ENCODE peak calls at places on chromosomes 6 and 20, in eight cellular contexts. One of them, this sample, is unnamed.

GRCh38 chr20:58695084-58695722 is 2.6 kb downstream of the NPEPL1 start:
- DNase-seq in H1: no peak
- DNase-seq in body of pancreas: no peak
- DNase-seq in heart left ventricle: no peak
- DNase-seq in neural progenitor cell: peak
- DNase-seq in breast epithelium: no peak
- DNase-seq in cardiac muscle cell: peak
- DNase-seq in fibroblast of mammary gland: no peak
- DNase-seq in this sample: no peak

GRCh38 chr20:63178889-63179751 is 36.8 kb downstream of the YTHDF1 start:
- DNase-seq in fibroblast of mammary gland: no peak
- DNase-seq in body of pancreas: peak
- DNase-seq in cardiac muscle cell: peak
- DNase-seq in heart left ventricle: peak
- DNase-seq in H1: no peak
- DNase-seq in neural progenitor cell: peak
- DNase-seq in breast epithelium: no peak
- DNase-seq in this sample: no peak

GRCh38 chr6:161169690-161170089 is 104.2 kb downstream of the AGPAT4 start:
- DNase-seq in fibroblast of mammary gland: peak
- DNase-seq in heart left ventricle: no peak
- DNase-seq in body of pancreas: peak
- DNase-seq in neural progenitor cell: no peak
- DNase-seq in breast epithelium: no peak
- DNase-seq in H1: no peak
- DNase-seq in cardiac muscle cell: no peak
- DNase-seq in this sample: peak

GRCh38 chr20:44200983-44201382 is 9.6 kb downstream of the OSER1 start:
- DNase-seq in breast epithelium: no peak
- DNase-seq in cardiac muscle cell: no peak
- DNase-seq in body of pancreas: no peak
- DNase-seq in heart left ventricle: no peak
- DNase-seq in H1: no peak
- DNase-seq in neural progenitor cell: no peak
- DNase-seq in fibroblast of mammary gland: no peak
- DNase-seq in this sample: no peak

GRCh38 chr6:118719351-118720124 is 68.1 kb upstream of the CEP85L start:
- DNase-seq in heart left ventricle: no peak
- DNase-seq in H1: no peak
- DNase-seq in neural progenitor cell: no peak
- DNase-seq in cardiac muscle cell: no peak
- DNase-seq in fibroblast of mammary gland: no peak
- DNase-seq in body of pancreas: no peak
- DNase-seq in breast epithelium: no peak
- DNase-seq in this sample: no peak

GRCh38 chr6:81145506-81145905 is 607.0 kb downstream of the TENT5A start:
- DNase-seq in fibroblast of mammary gland: peak
- DNase-seq in heart left ventricle: no peak
- DNase-seq in body of pancreas: no peak
- DNase-seq in cardiac muscle cell: no peak
- DNase-seq in H1: no peak
- DNase-seq in breast epithelium: no peak
- DNase-seq in neural progenitor cell: no peak
- DNase-seq in this sample: no peak

GRCh38 chr6:43248107-43248506 is 4.8 kb downstream of the TTBK1 start:
- DNase-seq in cardiac muscle cell: no peak
- DNase-seq in breast epithelium: no peak
- DNase-seq in H1: no peak
- DNase-seq in body of pancreas: no peak
- DNase-seq in neural progenitor cell: no peak
- DNase-seq in heart left ventricle: no peak
- DNase-seq in fibroblast of mammary gland: no peak
- DNase-seq in this sample: no peak

GRCh38 chr6:25042984-25043725 is 107.4 kb upstream of the RIPOR2 start:
- DNase-seq in heart left ventricle: no peak
- DNase-seq in cardiac muscle cell: no peak
- DNase-seq in breast epithelium: no peak
- DNase-seq in neural progenitor cell: no peak
- DNase-seq in H1: no peak
- DNase-seq in fibroblast of mammary gland: no peak
- DNase-seq in body of pancreas: no peak
- DNase-seq in this sample: no peak

GRCh38 chr6:132814716-132815570 is 574 bp downstream of the RPS12 start:
- DNase-seq in H1: no peak
- DNase-seq in heart left ventricle: no peak
- DNase-seq in body of pancreas: no peak
- DNase-seq in cardiac muscle cell: no peak
- DNase-seq in breast epithelium: no peak
- DNase-seq in neural progenitor cell: no peak
- DNase-seq in fibroblast of mammary gland: no peak
- DNase-seq in this sample: no peak

GRCh38 chr6:132818404-132819359 is 4.3 kb downstream of the RPS12 start:
- DNase-seq in cardiac muscle cell: no peak
- DNase-seq in neural progenitor cell: no peak
- DNase-seq in heart left ventricle: no peak
- DNase-seq in fibroblast of mammary gland: peak
- DNase-seq in body of pancreas: no peak
- DNase-seq in breast epithelium: no peak
- DNase-seq in H1: no peak
- DNase-seq in this sample: no peak

GRCh38 chr6:132817554-132818403 is 3.4 kb downstream of the RPS12 start:
- DNase-seq in body of pancreas: no peak
- DNase-seq in heart left ventricle: no peak
- DNase-seq in fibroblast of mammary gland: no peak
- DNase-seq in cardiac muscle cell: no peak
- DNase-seq in breast epithelium: no peak
- DNase-seq in neural progenitor cell: no peak
- DNase-seq in H1: no peak
- DNase-seq in this sample: no peak

GRCh38 chr6:132819405-132820145 is 5.2 kb downstream of the RPS12 start:
- DNase-seq in heart left ventricle: no peak
- DNase-seq in neural progenitor cell: no peak
- DNase-seq in breast epithelium: no peak
- DNase-seq in body of pancreas: no peak
- DNase-seq in H1: no peak
- DNase-seq in fibroblast of mammary gland: peak
- DNase-seq in cardiac muscle cell: no peak
- DNase-seq in this sample: no peak

GRCh38 chr6:132816665-132817064 is 2.3 kb downstream of the RPS12 start:
- DNase-seq in H1: no peak
- DNase-seq in fibroblast of mammary gland: no peak
- DNase-seq in heart left ventricle: no peak
- DNase-seq in breast epithelium: no peak
- DNase-seq in neural progenitor cell: no peak
- DNase-seq in body of pancreas: no peak
- DNase-seq in cardiac muscle cell: no peak
- DNase-seq in this sample: no peak
- TF ChIP-seq CTCF in H1: no peak
- TF ChIP-seq CTCF in fibroblast of mammary gland: no peak
- TF ChIP-seq CTCF in heart left ventricle: no peak
- TF ChIP-seq CTCF in breast epithelium: no peak
- TF ChIP-seq CTCF in neural progenitor cell: no peak
- TF ChIP-seq CTCF in body of pancreas: no peak
- TF ChIP-seq CTCF in cardiac muscle cell: no peak
- TF ChIP-seq CTCF in this sample: no peak

GRCh38 chr6:159170333-159170672 is 1.1 kb downstream of the FNDC1 start:
- DNase-seq in neural progenitor cell: no peak
- DNase-seq in H1: no peak
- DNase-seq in cardiac muscle cell: no peak
- DNase-seq in heart left ventricle: no peak
- DNase-seq in breast epithelium: no peak
- DNase-seq in body of pancreas: no peak
- DNase-seq in fibroblast of mammary gland: no peak
- DNase-seq in this sample: no peak

GRCh38 chr6:159178847-159179246 is 9.6 kb downstream of the FNDC1 start:
- DNase-seq in cardiac muscle cell: no peak
- DNase-seq in breast epithelium: no peak
- DNase-seq in fibroblast of mammary gland: no peak
- DNase-seq in body of pancreas: no peak
- DNase-seq in heart left ventricle: no peak
- DNase-seq in H1: no peak
- DNase-seq in neural progenitor cell: no peak
- DNase-seq in this sample: no peak

GRCh38 chr6:159170999-159171712 is 2.0 kb downstream of the FNDC1 start:
- DNase-seq in breast epithelium: no peak
- DNase-seq in heart left ventricle: peak
- DNase-seq in H1: no peak
- DNase-seq in body of pancreas: no peak
- DNase-seq in neural progenitor cell: peak
- DNase-seq in fibroblast of mammary gland: peak
- DNase-seq in cardiac muscle cell: peak
- DNase-seq in this sample: no peak

GRCh38 chr6:159172066-159172465 is 2.9 kb downstream of the FNDC1 start:
- DNase-seq in body of pancreas: no peak
- DNase-seq in H1: no peak
- DNase-seq in cardiac muscle cell: no peak
- DNase-seq in breast epithelium: no peak
- DNase-seq in heart left ventricle: no peak
- DNase-seq in fibroblast of mammary gland: peak
- DNase-seq in neural progenitor cell: no peak
- DNase-seq in this sample: no peak

GRCh38 chr6:159174263-159174974 is 5.2 kb downstream of the FNDC1 start:
- DNase-seq in cardiac muscle cell: peak
- DNase-seq in body of pancreas: peak
- DNase-seq in fibroblast of mammary gland: peak
- DNase-seq in H1: no peak
- DNase-seq in neural progenitor cell: peak
- DNase-seq in breast epithelium: peak
- DNase-seq in heart left ventricle: peak
- DNase-seq in this sample: no peak
- H3K4me3 ChIP-seq in cardiac muscle cell: no peak
- H3K4me3 ChIP-seq in body of pancreas: no peak
- H3K4me3 ChIP-seq in fibroblast of mammary gland: no peak
- H3K4me3 ChIP-seq in H1: peak
- H3K4me3 ChIP-seq in neural progenitor cell: peak
- H3K4me3 ChIP-seq in breast epithelium: no peak
- H3K4me3 ChIP-seq in heart left ventricle: peak
- H3K4me3 ChIP-seq in this sample: no peak

GRCh38 chr6:33702345-33702977 is 9.0 kb downstream of the UQCC2 start:
- DNase-seq in breast epithelium: no peak
- DNase-seq in cardiac muscle cell: peak
- DNase-seq in H1: no peak
- DNase-seq in body of pancreas: peak
- DNase-seq in fibroblast of mammary gland: peak
- DNase-seq in neural progenitor cell: peak
- DNase-seq in heart left ventricle: no peak
- DNase-seq in this sample: peak

GRCh38 chr6:33698494-33698893 is 13.0 kb downstream of the UQCC2 start:
- DNase-seq in neural progenitor cell: no peak
- DNase-seq in cardiac muscle cell: no peak
- DNase-seq in breast epithelium: no peak
- DNase-seq in fibroblast of mammary gland: no peak
- DNase-seq in H1: no peak
- DNase-seq in body of pancreas: no peak
- DNase-seq in heart left ventricle: no peak
- DNase-seq in this sample: no peak

GRCh38 chr6:33699131-33699530 is 12.4 kb downstream of the UQCC2 start:
- DNase-seq in neural progenitor cell: no peak
- DNase-seq in heart left ventricle: no peak
- DNase-seq in body of pancreas: no peak
- DNase-seq in cardiac muscle cell: no peak
- DNase-seq in H1: no peak
- DNase-seq in breast epithelium: no peak
- DNase-seq in fibroblast of mammary gland: no peak
- DNase-seq in this sample: no peak

GRCh38 chr6:33699739-33700138 is 11.8 kb downstream of the UQCC2 start:
- DNase-seq in heart left ventricle: no peak
- DNase-seq in cardiac muscle cell: no peak
- DNase-seq in fibroblast of mammary gland: no peak
- DNase-seq in breast epithelium: no peak
- DNase-seq in body of pancreas: no peak
- DNase-seq in neural progenitor cell: no peak
- DNase-seq in H1: no peak
- DNase-seq in this sample: no peak

DNA sequence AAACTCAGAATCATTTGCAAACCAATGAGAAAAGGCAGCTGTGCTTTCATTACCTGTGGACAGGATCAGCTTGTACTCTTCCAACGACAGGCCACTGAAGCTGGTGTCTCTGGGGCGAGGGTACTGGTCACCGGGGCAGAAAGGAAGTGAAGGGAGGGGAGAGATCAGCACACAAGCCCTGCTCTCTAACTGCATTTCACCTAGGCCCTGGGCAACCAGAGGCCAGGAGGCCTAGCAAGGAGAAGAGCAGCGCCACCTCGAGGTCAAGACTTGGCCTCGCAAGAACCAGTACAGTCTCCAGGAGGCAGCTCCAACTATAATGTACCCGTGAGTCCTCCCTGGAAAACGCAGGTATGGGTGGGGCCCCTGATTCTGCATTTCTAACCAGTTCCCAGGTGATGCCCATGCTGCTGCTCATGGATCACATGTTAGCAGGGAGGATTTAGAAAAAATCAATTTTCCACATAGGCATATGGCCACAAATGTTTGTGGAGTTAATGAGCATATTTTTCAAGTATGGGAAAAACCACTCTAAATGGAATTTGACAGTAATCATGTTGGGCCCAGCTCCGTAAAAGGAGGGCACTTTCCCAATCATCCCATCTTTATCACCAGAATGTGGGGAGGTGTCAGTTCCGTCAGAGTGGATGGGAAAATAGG is 11.0 kb downstream of the UQCC2 start:
- DNase-seq in breast epithelium: no peak
- DNase-seq in fibroblast of mammary gland: peak
- DNase-seq in cardiac muscle cell: peak
- DNase-seq in neural progenitor cell: peak
- DNase-seq in H1: peak
- DNase-seq in body of pancreas: peak
- DNase-seq in heart left ventricle: peak
- DNase-seq in this sample: no peak
- TF ChIP-seq CTCF in breast epithelium: peak
- TF ChIP-seq CTCF in fibroblast of mammary gland: peak
- TF ChIP-seq CTCF in cardiac muscle cell: peak
- TF ChIP-seq CTCF in neural progenitor cell: peak
- TF ChIP-seq CTCF in H1: peak
- TF ChIP-seq CTCF in body of pancreas: peak
- TF ChIP-seq CTCF in heart left ventricle: peak
- TF ChIP-seq CTCF in this sample: peak

GRCh38 chr6:134517863-134518262 is 200.0 kb upstream of the SGK1 start:
- DNase-seq in breast epithelium: no peak
- DNase-seq in cardiac muscle cell: no peak
- DNase-seq in neural progenitor cell: no peak
- DNase-seq in H1: no peak
- DNase-seq in heart left ventricle: no peak
- DNase-seq in fibroblast of mammary gland: no peak
- DNase-seq in body of pancreas: no peak
- DNase-seq in this sample: no peak

GRCh38 chr6:134521116-134521501 is 203.2 kb upstream of the SGK1 start:
- DNase-seq in neural progenitor cell: no peak
- DNase-seq in fibroblast of mammary gland: no peak
- DNase-seq in heart left ventricle: no peak
- DNase-seq in body of pancreas: no peak
- DNase-seq in breast epithelium: no peak
- DNase-seq in H1: no peak
- DNase-seq in cardiac muscle cell: no peak
- DNase-seq in this sample: no peak

GRCh38 chr6:134523051-134523450 is 205.1 kb upstream of the SGK1 start:
- DNase-seq in neural progenitor cell: no peak
- DNase-seq in cardiac muscle cell: no peak
- DNase-seq in H1: no peak
- DNase-seq in fibroblast of mammary gland: no peak
- DNase-seq in heart left ventricle: no peak
- DNase-seq in breast epithelium: no peak
- DNase-seq in body of pancreas: no peak
- DNase-seq in this sample: no peak

GRCh38 chr6:134519456-134519855 is 201.5 kb upstream of the SGK1 start:
- DNase-seq in fibroblast of mammary gland: no peak
- DNase-seq in breast epithelium: no peak
- DNase-seq in heart left ventricle: peak
- DNase-seq in cardiac muscle cell: no peak
- DNase-seq in neural progenitor cell: no peak
- DNase-seq in H1: no peak
- DNase-seq in body of pancreas: no peak
- DNase-seq in this sample: no peak

DNA sequence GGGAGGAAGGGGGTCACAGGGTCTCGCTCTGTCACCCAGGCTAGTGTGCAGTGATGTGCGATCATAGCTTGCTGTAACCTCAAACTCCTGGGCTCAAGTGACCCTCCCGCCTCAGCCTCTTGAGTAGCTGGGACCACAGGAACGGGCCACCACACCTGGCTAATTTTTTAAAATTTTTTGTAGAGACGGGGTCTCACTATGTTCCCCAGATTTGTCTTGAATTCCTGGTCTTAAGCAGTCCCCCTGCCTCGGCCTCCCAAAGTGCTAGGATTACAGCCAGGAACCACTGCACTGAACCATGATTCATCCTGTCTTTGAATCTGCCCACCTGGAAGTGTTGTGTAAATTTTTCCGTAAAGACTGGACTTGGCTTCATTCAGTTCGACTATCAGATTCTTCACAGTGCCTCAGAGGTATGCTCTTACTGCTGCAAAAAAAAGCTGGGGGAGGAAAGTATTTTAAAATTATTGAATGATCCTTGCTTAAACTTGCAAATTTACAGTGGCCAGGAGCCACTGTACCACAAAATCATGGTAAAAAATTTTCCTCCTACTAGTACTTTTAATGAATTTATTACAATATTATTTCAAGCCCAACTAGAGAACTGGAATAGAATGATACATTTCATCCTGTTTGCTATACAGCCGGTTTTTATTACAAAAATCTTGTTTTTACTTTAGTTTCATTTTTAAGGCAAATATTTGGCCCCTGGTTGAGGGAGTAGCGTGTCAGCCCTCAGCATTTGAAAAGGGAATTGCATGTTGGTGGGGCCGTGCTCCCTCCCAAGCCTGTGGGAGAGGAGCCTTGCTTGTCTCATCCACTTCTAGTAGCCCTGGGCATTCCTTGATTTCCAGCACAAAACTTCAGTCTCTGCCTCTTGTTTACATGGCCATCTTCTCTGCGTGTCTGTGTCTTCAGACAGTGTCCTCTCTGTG is 202.5 kb upstream of the SGK1 start:
- DNase-seq in fibroblast of mammary gland: peak
- DNase-seq in breast epithelium: no peak
- DNase-seq in H1: no peak
- DNase-seq in cardiac muscle cell: no peak
- DNase-seq in body of pancreas: no peak
- DNase-seq in heart left ventricle: no peak
- DNase-seq in neural progenitor cell: no peak
- DNase-seq in this sample: no peak
- H3K4me3 ChIP-seq in fibroblast of mammary gland: no peak
- H3K4me3 ChIP-seq in breast epithelium: no peak
- H3K4me3 ChIP-seq in H1: no peak
- H3K4me3 ChIP-seq in cardiac muscle cell: no peak
- H3K4me3 ChIP-seq in body of pancreas: no peak
- H3K4me3 ChIP-seq in heart left ventricle: no peak
- H3K4me3 ChIP-seq in neural progenitor cell: no peak
- H3K4me3 ChIP-seq in this sample: no peak